ENCODE peak calls at places on chromosomes 11 and 22, in ten cellular contexts. L is prostate gland, Q is transverse colon, P is GM12878, D is HepG2, C is spleen, T is K562, R is sigmoid colon, U is endothelial cell of umbilical vein, K is stomach. N is an unnamed sample. For H3K4me1, the result is how much of the 10 kb centered on the place peaks cover.

GRCh38 chr22:24011735-24012068 is 598 bp downstream of the CABIN1 start:
- DNase-seq in L (no peak), Q (no peak), P (no peak), D (no peak), C (no peak), T (no peak), R (no peak), U (no peak), K (no peak), N (no peak)

GRCh38 chr11:127003260-127003981 is 2.9 kb upstream of the KIRREL3 start:
- DNase-seq in L (no peak), Q (no peak), P (no peak), D (no peak), C (no peak), T (peak), R (no peak), U (no peak), K (no peak), N (no peak)

GRCh38 chr11:93116641-93117577 is 80.9 kb downstream of the SLC36A4 start:
- DNase-seq in L (no peak), Q (peak), P (no peak), D (no peak), C (no peak), T (no peak), R (no peak), U (no peak), K (peak), N (no peak)

GRCh38 chr11:47756208-47756607 is 10.9 kb downstream of the FNBP4 start:
- DNase-seq in L (no peak), Q (no peak), P (no peak), D (no peak), C (no peak), T (no peak), R (no peak), U (no peak), K (no peak), N (no peak)

GRCh38 chr22:38742176-38742942 is 13.4 kb downstream of the SUN2 start:
- DNase-seq in L (no peak), Q (no peak), P (no peak), D (no peak), C (no peak), T (no peak), R (no peak), U (no peak), K (no peak), N (no peak)

GRCh38 chr22:32644252-32645100 is 157.0 kb upstream of the TIMP3 start:
- DNase-seq in L (peak), Q (peak), P (no peak), D (peak), C (peak), T (no peak), R (peak), U (no peak), K (peak), N (no peak)

GRCh38 chr11:16395601-16396000 is 39.3 kb upstream of the SOX6 start:
- DNase-seq in L (no peak), Q (no peak), P (no peak), D (no peak), C (no peak), T (no peak), R (no peak), U (no peak), K (no peak), N (no peak)

GRCh38 chr11:85028329-85029101 is 598.6 kb downstream of the DLG2 start:
- DNase-seq in L (no peak), Q (no peak), P (no peak), D (no peak), C (no peak), T (no peak), R (no peak), U (no peak), K (no peak), N (no peak)

GRCh38 chr11:114115406-114116054 is 56.0 kb downstream of the ZBTB16 start:
- DNase-seq in L (no peak), Q (no peak), P (no peak), D (no peak), C (no peak), T (no peak), R (peak), U (no peak), K (no peak), N (no peak)

GRCh38 chr11:540583-541432 is 3.5 kb downstream of the LRRC56 start:
- DNase-seq in L (no peak), Q (no peak), P (no peak), D (no peak), C (peak), T (no peak), R (peak), U (no peak), K (no peak), N (no peak)

GRCh38 chr11:81476345-81476744 is 1257.3 kb downstream of the FAM181B start:
- DNase-seq in L (no peak), Q (no peak), P (no peak), D (no peak), C (no peak), T (no peak), R (no peak), U (no peak), K (no peak), N (no peak)

GRCh38 chr11:350723-351255 is 18.5 kb upstream of the B4GALNT4 start:
- DNase-seq in L (peak), Q (no peak), P (peak), D (no peak), C (peak), T (no peak), R (no peak), U (no peak), K (no peak), N (no peak)

GRCh38 chr11:12827929-12828812 is 153.9 kb downstream of the TEAD1 start:
- DNase-seq in L (peak), Q (peak), P (no peak), D (peak), C (no peak), T (no peak), R (no peak), U (peak), K (peak), N (no peak)

GRCh38 chr11:69333149-69333710 is 39.3 kb downstream of the MYEOV start:
- DNase-seq in L (no peak), Q (no peak), P (no peak), D (no peak), C (no peak), T (no peak), R (peak), U (no peak), K (peak), N (no peak)

GRCh38 chr22:25120093-25120561 is 79.5 kb upstream of the CRYBB3 start:
- DNase-seq in L (peak), Q (peak), P (no peak), D (peak), C (no peak), T (no peak), R (no peak), U (peak), K (peak), N (no peak)

GRCh38 chr11:17974246-17974645 is 38.6 kb downstream of the SERGEF start:
- DNase-seq in L (no peak), Q (no peak), P (no peak), D (no peak), C (no peak), T (no peak), R (no peak), U (no peak), K (no peak), N (no peak)

GRCh38 chr11:57546869-57547518 is 9.6 kb downstream of the SMTNL1 start:
- DNase-seq in L (no peak), Q (no peak), P (no peak), D (peak), C (no peak), T (peak), R (no peak), U (peak), K (no peak), N (no peak)

GRCh38 chr22:35446365-35446764 is 46.4 kb downstream of the MCM5 start:
- DNase-seq in L (no peak), Q (peak), P (no peak), D (no peak), C (no peak), T (no peak), R (peak), U (peak), K (no peak), N (no peak)

GRCh38 chr11:122343247-122343646 is 227.2 kb upstream of the BLID start:
- DNase-seq in L (no peak), Q (no peak), P (no peak), D (no peak), C (no peak), T (no peak), R (no peak), U (no peak), K (no peak), N (no peak)

DNA sequence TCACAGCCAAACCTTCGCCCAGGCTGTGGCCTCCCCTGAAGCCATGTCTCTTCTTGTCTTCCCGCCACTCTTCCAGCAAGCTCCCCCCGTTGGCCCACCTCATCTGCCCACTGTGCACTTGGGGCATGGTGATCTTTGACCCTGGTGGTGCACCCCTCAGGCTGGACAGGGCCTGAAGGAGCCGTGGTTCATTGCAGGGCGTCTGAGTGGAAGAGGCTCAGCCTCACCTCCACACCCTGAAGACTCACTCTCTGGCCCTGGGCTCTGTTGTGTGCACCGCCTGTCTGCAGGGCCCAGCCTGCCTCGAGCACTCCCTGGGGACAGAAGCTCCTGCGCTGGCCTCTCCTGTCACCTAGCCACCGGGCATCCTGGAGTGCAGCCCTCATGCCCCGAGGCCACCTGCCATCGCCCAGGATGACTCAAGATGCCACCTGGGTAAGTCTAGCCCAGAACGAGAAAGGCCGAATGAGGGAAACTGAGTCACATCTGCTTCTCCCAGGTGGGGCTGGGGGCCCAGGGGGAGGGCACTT is 40.8 kb upstream of the PPARA start:
- DNase-seq in L (no peak), Q (no peak), P (no peak), D (no peak), C (no peak), T (no peak), R (no peak), U (no peak), K (no peak), N (no peak)
- TF ChIP-seq POLR2AphosphoS5 in L (no peak), Q (no peak), P (no peak), D (no peak), C (no peak), T (no peak), R (no peak), U (no peak), K (no peak), N (no peak)

GRCh38 chr22:37711490-37711889 is 14.6 kb downstream of the TRIOBP start:
- DNase-seq in L (no peak), Q (no peak), P (no peak), D (no peak), C (no peak), T (no peak), R (no peak), U (no peak), K (no peak), N (no peak)
- H3K4me1 ChIP-seq in L (under half), Q (under half), P (under half), D (under half), C (under half), T (under half), R (under half), U (under half), K (under half), N (under half)

DNA sequence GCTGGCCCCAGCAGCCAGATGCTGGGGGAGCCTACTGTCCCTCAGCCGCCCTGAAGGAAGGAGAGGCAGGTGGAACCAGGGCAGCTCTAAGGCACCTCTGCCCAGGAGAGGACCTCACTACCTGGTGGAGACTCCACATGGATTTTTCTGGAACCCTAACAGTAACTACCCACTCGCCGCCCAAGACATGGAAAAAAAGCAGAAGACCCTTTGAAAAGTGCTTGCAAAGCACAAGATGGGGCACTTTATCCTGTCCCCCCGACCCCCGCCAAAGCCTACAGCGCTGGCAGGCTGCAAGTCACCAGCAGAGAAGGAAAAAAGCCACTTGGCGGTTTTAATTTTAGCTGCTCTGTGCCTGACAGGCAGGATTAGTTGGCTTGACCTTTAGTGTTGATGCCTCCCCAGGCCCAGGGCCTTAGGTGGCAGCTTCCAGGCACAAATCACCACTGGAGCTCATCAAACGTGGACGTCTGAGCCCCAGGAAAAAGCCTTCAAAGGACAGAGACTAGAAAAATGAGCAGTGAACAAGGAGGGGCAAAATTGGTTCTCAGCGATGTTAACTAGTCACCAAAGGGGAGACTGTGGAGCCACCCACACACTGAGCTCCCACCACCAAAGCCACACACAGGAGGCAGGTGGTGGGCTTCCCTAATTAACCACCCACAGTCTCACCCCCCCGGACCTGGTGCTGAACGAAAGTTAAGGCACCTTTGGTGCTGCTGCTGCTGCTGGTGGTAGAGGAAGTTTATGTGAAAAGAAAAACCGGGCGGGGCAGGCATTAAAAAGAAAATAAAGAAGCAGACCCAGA is 4.2 kb upstream of the PYGM start:
- DNase-seq in L (no peak), Q (no peak), P (no peak), D (no peak), C (peak), T (no peak), R (no peak), U (no peak), K (peak), N (no peak)
- TF ChIP-seq POLR2AphosphoS5 in L (no peak), Q (no peak), P (no peak), D (no peak), C (peak), T (no peak), R (no peak), U (no peak), K (no peak), N (no peak)

DNA sequence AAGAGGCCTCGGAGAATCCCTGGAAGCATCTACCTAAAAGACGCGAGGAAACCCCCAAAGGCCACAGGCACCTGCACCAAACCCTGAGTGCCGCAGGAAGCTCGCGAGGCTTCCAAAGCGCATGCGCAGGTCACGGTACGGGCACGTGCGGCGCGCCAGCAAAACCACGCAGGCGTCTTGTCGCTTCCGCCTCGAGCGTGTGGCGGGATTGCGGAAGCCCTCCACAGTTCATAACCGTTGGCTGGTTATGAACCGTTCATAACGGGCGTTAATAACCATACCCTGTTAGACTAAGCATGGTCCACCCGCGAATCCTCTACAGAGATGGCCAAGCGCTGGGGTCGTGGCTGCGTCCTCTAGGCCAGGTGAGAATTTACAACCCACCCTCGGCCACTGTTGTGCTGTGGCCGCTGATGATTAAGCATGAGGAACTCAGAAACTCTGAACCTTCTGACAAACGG is 46.4 kb downstream of the MORC2 start:
- DNase-seq in L (peak), Q (peak), P (peak), D (no peak), C (peak), T (no peak), R (peak), U (peak), K (peak), N (peak)
- H3K4me1 ChIP-seq in L (under half), Q (under half), P (under half), D (under half), C (under half), T (under half), R (under half), U (under half), K (under half), N (under half)

DNA sequence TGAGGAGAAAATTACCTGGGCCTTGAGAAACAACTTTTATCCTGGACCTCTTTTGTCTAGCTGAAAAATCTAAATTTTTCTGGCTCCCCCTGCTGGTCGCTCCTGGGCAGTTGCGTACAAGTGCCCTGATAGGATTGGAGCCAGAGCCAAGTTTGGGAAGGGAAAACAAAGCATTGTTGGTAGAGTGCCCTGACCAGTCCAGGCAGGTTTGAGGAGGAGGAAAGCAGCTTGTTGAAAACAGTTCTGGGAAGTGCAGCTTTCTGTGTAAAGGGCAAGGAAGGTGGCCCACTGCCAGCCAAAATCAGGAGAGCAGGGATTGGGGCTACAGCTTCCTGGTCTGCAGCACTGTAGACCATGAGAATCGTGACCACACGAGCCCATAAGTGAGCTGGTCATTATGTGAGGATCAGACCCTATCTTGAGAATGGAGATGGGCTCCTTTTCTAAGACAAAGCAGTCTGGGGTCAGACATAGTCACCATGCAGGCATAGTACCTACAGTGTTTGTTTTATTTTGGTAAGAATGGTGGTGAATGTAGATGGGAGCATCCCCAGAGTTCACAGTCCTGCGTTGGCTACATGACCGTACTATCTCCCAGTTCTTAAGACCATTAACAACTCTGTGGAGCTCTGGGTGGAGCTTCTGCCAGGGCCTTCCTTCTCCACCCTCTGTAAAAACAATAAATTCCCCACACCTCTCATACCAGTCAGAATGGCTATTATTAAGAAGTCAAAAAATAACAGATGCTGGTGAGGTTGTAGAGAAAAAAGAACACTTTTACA is 21.3 kb upstream of the PIK3IP1 start:
- DNase-seq in L (peak), Q (peak), P (no peak), D (peak), C (peak), T (peak), R (peak), U (peak), K (peak), N (peak)
- TF ChIP-seq POLR2AphosphoS5 in L (peak), Q (no peak), P (no peak), D (no peak), C (peak), T (no peak), R (peak), U (no peak), K (peak), N (peak)

GRCh38 chr11:8066911-8067455 is 14.0 kb upstream of the TUB start:
- DNase-seq in L (no peak), Q (no peak), P (no peak), D (no peak), C (no peak), T (no peak), R (no peak), U (no peak), K (peak), N (no peak)
- H3K4me1 ChIP-seq in L (under half), Q (under half), P (under half), D (under half), C (under half), T (under half), R (under half), U (under half), K (under half), N (half or more)

GRCh38 chr22:46971141-46971775 is 208.8 kb downstream of the TBC1D22A start:
- DNase-seq in L (no peak), Q (no peak), P (no peak), D (no peak), C (no peak), T (no peak), R (peak), U (peak), K (no peak), N (no peak)
- TF ChIP-seq POLR2AphosphoS5 in L (no peak), Q (no peak), P (no peak), D (no peak), C (peak), T (no peak), R (no peak), U (peak), K (no peak), N (peak)

GRCh38 chr22:20567993-20568417 is 60.6 kb downstream of the MED15 start:
- DNase-seq in L (no peak), Q (no peak), P (no peak), D (no peak), C (peak), T (peak), R (no peak), U (no peak), K (no peak), N (no peak)

GRCh38 chr22:20566420-20567260 is 59.2 kb downstream of the MED15 start:
- DNase-seq in L (peak), Q (peak), P (no peak), D (no peak), C (peak), T (no peak), R (peak), U (no peak), K (peak), N (no peak)

GRCh38 chr22:20568502-20569058 is 61.2 kb downstream of the MED15 start:
- DNase-seq in L (no peak), Q (no peak), P (no peak), D (no peak), C (peak), T (no peak), R (no peak), U (no peak), K (no peak), N (no peak)

GRCh38 chr22:20565761-20566160 is 58.4 kb downstream of the MED15 start:
- DNase-seq in L (no peak), Q (no peak), P (no peak), D (no peak), C (peak), T (no peak), R (peak), U (no peak), K (no peak), N (no peak)

GRCh38 chr22:20567371-20567847 is 60.0 kb downstream of the MED15 start:
- DNase-seq in L (no peak), Q (no peak), P (no peak), D (no peak), C (peak), T (no peak), R (no peak), U (no peak), K (no peak), N (no peak)
- H3K4me1 ChIP-seq in L (under half), Q (under half), P (under half), D (under half), C (half or more), T (under half), R (under half), U (under half), K (under half), N (under half)